ENCODE peak calls at places on chromosomes 4 and X, in eight cellular contexts. O is breast epithelium, T is Peyer's patch, D is fibroblast of lung, E is tibial artery, B is SJSA1, Z is tibial nerve, F is mesendoderm. Q is an unnamed sample.

GRCh38 chrX:31298881-31299280 is 227.0 kb upstream of the FTHL17 start:
- DNase-seq in E (no peak), B (no peak), T (no peak), Z (no peak), F (no peak), D (no peak), O (no peak), Q (no peak)

GRCh38 chr4:86296865-86297264 is 63.0 kb downstream of the MAPK10 start:
- DNase-seq in B (no peak), Z (no peak), T (no peak), F (no peak), E (no peak), D (no peak), O (no peak), Q (no peak)

GRCh38 chr4:146436423-146437162 is 85.1 kb downstream of the SLC10A7 start:
- DNase-seq in F (no peak), Z (no peak), O (no peak), E (no peak), T (no peak), D (peak; percentile 8), B (no peak), Q (peak; percentile 10)

GRCh38 chr4:156583265-156583664 is 388.3 kb downstream of the PDGFC start:
- DNase-seq in D (no peak), Z (no peak), E (no peak), T (no peak), F (no peak), O (no peak), B (no peak), Q (peak; percentile 43)

GRCh38 chr4:102390438-102390837 is 45.2 kb upstream of the SLC39A8 start:
- DNase-seq in B (no peak), F (no peak), Z (no peak), O (no peak), T (no peak), E (no peak), D (peak; percentile 79), Q (no peak)

GRCh38 chr4:39103291-39103690 is 41.3 kb downstream of the KLHL5 start:
- DNase-seq in Z (no peak), O (no peak), E (no peak), T (no peak), F (no peak), B (no peak), D (no peak), Q (no peak)

GRCh38 chrX:30493348-30493747 is 84.2 kb downstream of the TASL start:
- DNase-seq in E (no peak), D (no peak), Z (no peak), T (no peak), B (no peak), F (no peak), O (no peak), Q (no peak)

GRCh38 chr4:170581322-170581721 is 491.6 kb upstream of the AADAT start:
- DNase-seq in E (no peak), B (no peak), D (no peak), F (peak; percentile 87), Z (no peak), T (no peak), O (no peak), Q (no peak)

GRCh38 chrX:115896362-115896761 is 274.2 kb upstream of the AGTR2 start:
- DNase-seq in O (no peak), F (no peak), T (no peak), Z (no peak), D (no peak), E (no peak), B (no peak), Q (no peak)

GRCh38 chrX:80808854-80809493 is 703 bp downstream of the BRWD3 start:
- DNase-seq in O (peak; percentile 19), Z (peak; percentile 5), E (peak; percentile 20), B (no peak), D (peak; percentile 1), F (peak; percentile 53), T (peak; percentile 57), Q (no peak)

DNA sequence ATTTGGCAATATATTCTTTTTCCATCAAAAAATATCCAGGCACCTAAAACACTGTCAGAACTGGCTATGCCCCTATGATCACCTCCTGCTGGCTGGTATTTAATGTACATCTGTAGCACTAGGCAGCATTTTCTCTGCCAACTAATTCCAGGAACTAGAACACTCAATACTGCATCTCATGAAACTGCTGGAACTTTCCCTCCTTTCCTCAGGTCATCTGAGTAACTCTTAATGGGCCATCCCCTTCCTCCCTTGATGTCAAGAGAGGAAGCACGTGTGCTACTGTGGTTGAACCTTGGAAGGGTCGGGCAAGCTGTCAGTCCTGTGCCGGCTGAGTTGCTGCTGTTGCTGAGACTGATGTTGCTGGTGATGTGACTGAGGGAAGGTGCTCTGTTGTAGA is 39.4 kb downstream of the TMEM165 start:
- DNase-seq in T (no peak), O (no peak), B (no peak), F (peak; percentile 25), D (peak; percentile 29), E (no peak), Z (no peak), Q (no peak)
- H3K36me3 ChIP-seq in T (peaks cover 42% of the 10 kb centered on the region), O (no peaks in the 10 kb centered on the region), B (peaks cover 84% of the 10 kb centered on the region), F (no peaks in the 10 kb centered on the region), D (peaks cover 5% of the 10 kb centered on the region), E (peaks cover 65% of the 10 kb centered on the region), Z (peaks cover 68% of the 10 kb centered on the region), Q (peaks cover 73% of the 10 kb centered on the region)

GRCh38 chrX:82237328-82237727 is 1035.4 kb downstream of the SH3BGRL start:
- DNase-seq in O (no peak), F (peak; percentile 18), T (no peak), B (no peak), E (no peak), D (peak; percentile 0), Z (no peak), Q (peak; percentile 0)
- H3K4me3 ChIP-seq in O (no peak overlapping the region), F (no peak overlapping the region), T (no peak overlapping the region), B (no peak overlapping the region), E (no peak overlapping the region), D (no peak overlapping the region), Z (no peak overlapping the region), Q (no peak overlapping the region)

DNA sequence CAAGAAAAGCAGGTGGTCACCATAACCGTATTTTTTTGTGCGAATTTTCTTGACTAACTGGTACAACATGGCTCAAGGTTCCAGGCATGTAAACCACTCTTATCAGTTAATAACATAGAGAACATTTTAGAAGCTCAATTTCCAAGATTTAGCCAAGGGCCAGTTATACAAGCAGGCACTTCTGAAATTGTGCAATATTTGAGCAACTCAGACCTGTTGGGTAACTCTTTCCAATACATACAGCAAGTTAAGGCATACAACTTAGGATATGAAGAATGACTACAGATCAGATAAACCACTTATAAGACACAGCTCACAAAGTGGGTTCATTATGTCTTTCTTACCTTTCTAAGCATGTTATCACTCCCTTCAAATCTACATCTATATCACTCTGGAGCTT is 43.9 kb downstream of the ZNF280C start:
- DNase-seq in T (no peak), E (no peak), D (no peak), F (no peak), B (no peak), O (no peak), Z (no peak), Q (no peak)
- H3K36me3 ChIP-seq in T (no peaks in the 10 kb centered on the region), E (no peaks in the 10 kb centered on the region), D (no peaks in the 10 kb centered on the region), F (no peaks in the 10 kb centered on the region), B (peaks cover 10% of the 10 kb centered on the region), O (no peaks in the 10 kb centered on the region), Z (peaks cover 9% of the 10 kb centered on the region), Q (peaks cover 12% of the 10 kb centered on the region)

GRCh38 chr4:168633071-168633470 is 136.2 kb downstream of the PALLD start:
- DNase-seq in F (no peak), E (no peak), O (no peak), D (peak; percentile 37), T (no peak), B (no peak), Z (no peak), Q (peak; percentile 49)
- H3K4me3 ChIP-seq in F (no peak overlapping the region), E (peak overlapping the region; percentile 58), O (peak overlapping the region; percentile 82), D (no peak overlapping the region), T (no peak overlapping the region), B (peak overlapping the region; percentile 53), Z (peak overlapping the region; percentile 69), Q (peak overlapping the region; percentile 69)

GRCh38 chr4:84710520-84710919 is 127.6 kb downstream of the CDS1 start:
- DNase-seq in E (no peak), T (no peak), O (no peak), F (no peak), D (no peak), Z (no peak), B (no peak), Q (no peak)
- H3K36me3 ChIP-seq in E (peaks cover 97% of the 10 kb centered on the region), T (peaks cover 58% of the 10 kb centered on the region), O (peaks cover 14% of the 10 kb centered on the region), F (peaks cover 5% of the 10 kb centered on the region), D (peaks cover 5% of the 10 kb centered on the region), Z (peaks cover 95% of the 10 kb centered on the region), B (peaks cover 59% of the 10 kb centered on the region), Q (peaks cover 94% of the 10 kb centered on the region)

DNA sequence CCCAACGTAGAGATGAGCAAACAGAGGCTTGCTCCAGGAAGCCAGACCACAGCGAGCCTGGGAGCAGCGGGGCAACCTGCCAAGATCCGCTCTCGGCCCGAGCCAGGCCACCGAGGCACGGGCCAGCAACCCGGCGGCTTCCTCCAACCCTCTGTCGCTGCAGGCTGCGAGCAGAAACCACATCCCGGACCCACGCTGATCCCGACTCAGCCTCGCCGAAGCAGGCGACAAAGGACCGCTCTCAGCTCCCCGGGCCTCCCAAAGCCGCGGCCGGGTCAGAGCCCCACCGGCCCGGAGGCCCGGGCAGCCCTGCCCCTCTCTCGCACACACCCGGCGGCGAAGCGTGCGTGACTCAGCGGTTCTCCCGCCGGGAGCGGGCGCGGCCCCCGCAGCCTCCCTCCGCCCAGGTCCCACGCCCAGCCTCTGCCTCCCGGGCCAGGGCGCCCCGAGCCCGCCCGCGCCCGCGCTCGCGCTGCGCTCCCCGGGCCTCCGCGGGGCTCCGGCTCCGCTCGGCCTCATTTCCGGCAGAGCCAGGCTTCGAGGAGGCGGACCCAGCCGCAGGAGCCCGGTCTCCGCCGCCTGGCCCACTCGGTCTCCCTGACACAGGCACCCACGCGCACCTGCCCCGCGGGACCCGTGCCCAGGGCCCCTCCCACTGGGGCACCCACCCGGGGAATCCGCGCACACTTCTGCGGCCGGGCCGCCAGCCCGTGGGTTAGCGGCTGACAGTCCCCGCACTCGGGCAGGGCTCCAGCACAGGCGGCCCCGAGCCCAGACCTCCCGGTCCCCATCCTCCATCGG is 1.7 kb downstream of the PPP2R2C start:
- DNase-seq in D (peak; percentile 41), Z (peak; percentile 7), E (no peak), F (peak; percentile 30), T (peak; percentile 46), B (peak; percentile 38), O (no peak), Q (no peak)
- H3K4me3 ChIP-seq in D (no peak overlapping the region), Z (peak overlapping the region; percentile 49), E (peak overlapping the region; percentile 40), F (peak overlapping the region; percentile 50), T (no peak overlapping the region), B (peak overlapping the region; percentile 21), O (peak overlapping the region; percentile 72), Q (no peak overlapping the region)

GRCh38 chr4:84737656-84738055 is 154.7 kb downstream of the CDS1 start:
- DNase-seq in T (no peak), E (no peak), D (no peak), F (peak; percentile 54), Z (no peak), B (no peak), O (no peak), Q (no peak)
- H3K36me3 ChIP-seq in T (peaks cover 74% of the 10 kb centered on the region), E (peaks cover 90% of the 10 kb centered on the region), D (peaks cover 8% of the 10 kb centered on the region), F (peaks cover 2% of the 10 kb centered on the region), Z (peaks cover 95% of the 10 kb centered on the region), B (peaks cover 69% of the 10 kb centered on the region), O (peaks cover 9% of the 10 kb centered on the region), Q (peaks cover 91% of the 10 kb centered on the region)

GRCh38 chr4:163553146-163553545 is 58.7 kb downstream of the TMA16 start:
- DNase-seq in Z (no peak), O (no peak), E (no peak), D (no peak), T (no peak), B (no peak), F (no peak), Q (peak; percentile 4)
- H3K4me3 ChIP-seq in Z (no peak overlapping the region), O (no peak overlapping the region), E (no peak overlapping the region), D (no peak overlapping the region), T (no peak overlapping the region), B (no peak overlapping the region), F (no peak overlapping the region), Q (no peak overlapping the region)

GRCh38 chr4:17633600-17633999 is 19.2 kb downstream of the MED28 start:
- DNase-seq in D (no peak), E (no peak), O (no peak), T (no peak), B (no peak), F (no peak), Z (no peak), Q (no peak)
- H3K36me3 ChIP-seq in D (peaks cover 14% of the 10 kb centered on the region), E (peaks cover 64% of the 10 kb centered on the region), O (no peaks in the 10 kb centered on the region), T (peaks cover 73% of the 10 kb centered on the region), B (peaks cover 6% of the 10 kb centered on the region), F (peaks cover 8% of the 10 kb centered on the region), Z (peaks cover 81% of the 10 kb centered on the region), Q (peaks cover 41% of the 10 kb centered on the region)

Q was measured in SJCRH30.